ENCODE peak calls at places on chromosomes 1 and 21, in seven cellular contexts. One of them, this sample, is unnamed.

GRCh38 chr21:34072145-34073031 is 990 bp upstream of the MRPS6 start:
- DNase-seq in activated T-cell treated with anti-CD3 and anti-CD28 coated beads for 4 hours: no peak
- DNase-seq in activated naive CD4-positive, alpha-beta T cell: no peak
- DNase-seq in AG09309: no peak
- DNase-seq in SK-MEL-5: no peak
- DNase-seq in HCEC 1CT: no peak
- DNase-seq in activated CD4-positive, alpha-beta T cell treated with anti-CD3 and anti-CD28 coated beads, Interleukin-2, amount 50 U/mL, for 1 hour: no peak
- DNase-seq in this sample: no peak

GRCh38 chr1:77095231-77095630 is 124.0 kb downstream of the PIGK start:
- DNase-seq in HCEC 1CT: no peak
- DNase-seq in AG09309: no peak
- DNase-seq in activated CD4-positive, alpha-beta T cell treated with anti-CD3 and anti-CD28 coated beads, Interleukin-2, amount 50 U/mL, for 1 hour: no peak
- DNase-seq in activated naive CD4-positive, alpha-beta T cell: no peak
- DNase-seq in SK-MEL-5: no peak
- DNase-seq in activated T-cell treated with anti-CD3 and anti-CD28 coated beads for 4 hours: no peak
- DNase-seq in this sample: no peak

GRCh38 chr1:62508187-62508758 is 71.4 kb downstream of the USP1 start:
- DNase-seq in SK-MEL-5: peak
- DNase-seq in activated naive CD4-positive, alpha-beta T cell: no peak
- DNase-seq in activated CD4-positive, alpha-beta T cell treated with anti-CD3 and anti-CD28 coated beads, Interleukin-2, amount 50 U/mL, for 1 hour: no peak
- DNase-seq in activated T-cell treated with anti-CD3 and anti-CD28 coated beads for 4 hours: no peak
- DNase-seq in AG09309: peak
- DNase-seq in HCEC 1CT: peak
- DNase-seq in this sample: no peak

GRCh38 chr1:152842556-152842955 is at the start of gene LCE6A:
- DNase-seq in AG09309: no peak
- DNase-seq in activated naive CD4-positive, alpha-beta T cell: no peak
- DNase-seq in HCEC 1CT: no peak
- DNase-seq in SK-MEL-5: no peak
- DNase-seq in activated T-cell treated with anti-CD3 and anti-CD28 coated beads for 4 hours: no peak
- DNase-seq in activated CD4-positive, alpha-beta T cell treated with anti-CD3 and anti-CD28 coated beads, Interleukin-2, amount 50 U/mL, for 1 hour: no peak
- DNase-seq in this sample: no peak

GRCh38 chr1:153801786-153802697 is 26.8 kb downstream of the SLC27A3 start:
- DNase-seq in AG09309: no peak
- DNase-seq in activated CD4-positive, alpha-beta T cell treated with anti-CD3 and anti-CD28 coated beads, Interleukin-2, amount 50 U/mL, for 1 hour: no peak
- DNase-seq in HCEC 1CT: no peak
- DNase-seq in SK-MEL-5: no peak
- DNase-seq in activated naive CD4-positive, alpha-beta T cell: no peak
- DNase-seq in activated T-cell treated with anti-CD3 and anti-CD28 coated beads for 4 hours: no peak
- DNase-seq in this sample: no peak

GRCh38 chr1:222068101-222068500 is 326.2 kb upstream of the DUSP10 start:
- DNase-seq in activated T-cell treated with anti-CD3 and anti-CD28 coated beads for 4 hours: no peak
- DNase-seq in activated naive CD4-positive, alpha-beta T cell: no peak
- DNase-seq in HCEC 1CT: no peak
- DNase-seq in activated CD4-positive, alpha-beta T cell treated with anti-CD3 and anti-CD28 coated beads, Interleukin-2, amount 50 U/mL, for 1 hour: no peak
- DNase-seq in SK-MEL-5: no peak
- DNase-seq in AG09309: no peak
- DNase-seq in this sample: no peak

GRCh38 chr1:4847731-4848130 is 193.3 kb downstream of the AJAP1 start:
- DNase-seq in SK-MEL-5: no peak
- DNase-seq in HCEC 1CT: no peak
- DNase-seq in activated CD4-positive, alpha-beta T cell treated with anti-CD3 and anti-CD28 coated beads, Interleukin-2, amount 50 U/mL, for 1 hour: no peak
- DNase-seq in AG09309: no peak
- DNase-seq in activated naive CD4-positive, alpha-beta T cell: no peak
- DNase-seq in activated T-cell treated with anti-CD3 and anti-CD28 coated beads for 4 hours: no peak
- DNase-seq in this sample: no peak

GRCh38 chr1:228275435-228276342 is 67.8 kb downstream of the OBSCN start:
- DNase-seq in activated naive CD4-positive, alpha-beta T cell: peak
- DNase-seq in activated T-cell treated with anti-CD3 and anti-CD28 coated beads for 4 hours: peak
- DNase-seq in HCEC 1CT: peak
- DNase-seq in SK-MEL-5: no peak
- DNase-seq in AG09309: peak
- DNase-seq in activated CD4-positive, alpha-beta T cell treated with anti-CD3 and anti-CD28 coated beads, Interleukin-2, amount 50 U/mL, for 1 hour: peak
- DNase-seq in this sample: peak

GRCh38 chr21:42218836-42219605 is at the start of gene ABCG1:
- DNase-seq in HCEC 1CT: no peak
- DNase-seq in SK-MEL-5: no peak
- DNase-seq in activated CD4-positive, alpha-beta T cell treated with anti-CD3 and anti-CD28 coated beads, Interleukin-2, amount 50 U/mL, for 1 hour: peak
- DNase-seq in activated T-cell treated with anti-CD3 and anti-CD28 coated beads for 4 hours: no peak
- DNase-seq in activated naive CD4-positive, alpha-beta T cell: no peak
- DNase-seq in AG09309: no peak
- DNase-seq in this sample: peak

GRCh38 chr1:78375996-78376395 is 114.8 kb upstream of the PTGFR start:
- DNase-seq in AG09309: peak
- DNase-seq in activated CD4-positive, alpha-beta T cell treated with anti-CD3 and anti-CD28 coated beads, Interleukin-2, amount 50 U/mL, for 1 hour: no peak
- DNase-seq in HCEC 1CT: no peak
- DNase-seq in activated naive CD4-positive, alpha-beta T cell: no peak
- DNase-seq in SK-MEL-5: no peak
- DNase-seq in activated T-cell treated with anti-CD3 and anti-CD28 coated beads for 4 hours: no peak
- DNase-seq in this sample: no peak

GRCh38 chr1:228058981-228059535 is 23.4 kb upstream of the ARF1 start:
- DNase-seq in activated T-cell treated with anti-CD3 and anti-CD28 coated beads for 4 hours: peak
- DNase-seq in HCEC 1CT: no peak
- DNase-seq in SK-MEL-5: no peak
- DNase-seq in AG09309: no peak
- DNase-seq in activated CD4-positive, alpha-beta T cell treated with anti-CD3 and anti-CD28 coated beads, Interleukin-2, amount 50 U/mL, for 1 hour: peak
- DNase-seq in activated naive CD4-positive, alpha-beta T cell: no peak
- DNase-seq in this sample: peak

GRCh38 chr1:234611153-234611798 is 1.3 kb upstream of the IRF2BP2 start:
- DNase-seq in activated CD4-positive, alpha-beta T cell treated with anti-CD3 and anti-CD28 coated beads, Interleukin-2, amount 50 U/mL, for 1 hour: no peak
- DNase-seq in activated naive CD4-positive, alpha-beta T cell: no peak
- DNase-seq in activated T-cell treated with anti-CD3 and anti-CD28 coated beads for 4 hours: peak
- DNase-seq in SK-MEL-5: peak
- DNase-seq in AG09309: no peak
- DNase-seq in HCEC 1CT: peak
- DNase-seq in this sample: no peak

GRCh38 chr1:70896224-70896623 is 151.4 kb downstream of the PTGER3 start:
- DNase-seq in SK-MEL-5: peak
- DNase-seq in AG09309: no peak
- DNase-seq in HCEC 1CT: peak
- DNase-seq in activated naive CD4-positive, alpha-beta T cell: no peak
- DNase-seq in activated CD4-positive, alpha-beta T cell treated with anti-CD3 and anti-CD28 coated beads, Interleukin-2, amount 50 U/mL, for 1 hour: no peak
- DNase-seq in activated T-cell treated with anti-CD3 and anti-CD28 coated beads for 4 hours: no peak
- DNase-seq in this sample: no peak

GRCh38 chr1:66343569-66344325 is 190.2 kb upstream of the SGIP1 start:
- DNase-seq in activated T-cell treated with anti-CD3 and anti-CD28 coated beads for 4 hours: no peak
- DNase-seq in AG09309: no peak
- DNase-seq in activated naive CD4-positive, alpha-beta T cell: no peak
- DNase-seq in activated CD4-positive, alpha-beta T cell treated with anti-CD3 and anti-CD28 coated beads, Interleukin-2, amount 50 U/mL, for 1 hour: no peak
- DNase-seq in HCEC 1CT: no peak
- DNase-seq in SK-MEL-5: no peak
- DNase-seq in this sample: no peak

GRCh38 chr21:21182401-21182800 is 184.2 kb downstream of the NCAM2 start:
- DNase-seq in HCEC 1CT: no peak
- DNase-seq in SK-MEL-5: no peak
- DNase-seq in activated CD4-positive, alpha-beta T cell treated with anti-CD3 and anti-CD28 coated beads, Interleukin-2, amount 50 U/mL, for 1 hour: no peak
- DNase-seq in activated naive CD4-positive, alpha-beta T cell: no peak
- DNase-seq in activated T-cell treated with anti-CD3 and anti-CD28 coated beads for 4 hours: no peak
- DNase-seq in AG09309: no peak
- DNase-seq in this sample: no peak

GRCh38 chr1:159854101-159854692 is 8.3 kb downstream of the VSIG8 start:
- DNase-seq in activated CD4-positive, alpha-beta T cell treated with anti-CD3 and anti-CD28 coated beads, Interleukin-2, amount 50 U/mL, for 1 hour: no peak
- DNase-seq in HCEC 1CT: peak
- DNase-seq in SK-MEL-5: peak
- DNase-seq in activated naive CD4-positive, alpha-beta T cell: no peak
- DNase-seq in AG09309: no peak
- DNase-seq in activated T-cell treated with anti-CD3 and anti-CD28 coated beads for 4 hours: peak
- DNase-seq in this sample: no peak

GRCh38 chr1:33050221-33051076 is 13.8 kb upstream of the AK2 start:
- DNase-seq in HCEC 1CT: peak
- DNase-seq in activated T-cell treated with anti-CD3 and anti-CD28 coated beads for 4 hours: no peak
- DNase-seq in SK-MEL-5: peak
- DNase-seq in activated CD4-positive, alpha-beta T cell treated with anti-CD3 and anti-CD28 coated beads, Interleukin-2, amount 50 U/mL, for 1 hour: no peak
- DNase-seq in activated naive CD4-positive, alpha-beta T cell: no peak
- DNase-seq in AG09309: peak
- DNase-seq in this sample: no peak

GRCh38 chr1:7680791-7681165 is 90.3 kb upstream of the VAMP3 start:
- DNase-seq in HCEC 1CT: no peak
- DNase-seq in AG09309: no peak
- DNase-seq in activated T-cell treated with anti-CD3 and anti-CD28 coated beads for 4 hours: no peak
- DNase-seq in SK-MEL-5: no peak
- DNase-seq in activated CD4-positive, alpha-beta T cell treated with anti-CD3 and anti-CD28 coated beads, Interleukin-2, amount 50 U/mL, for 1 hour: peak
- DNase-seq in activated naive CD4-positive, alpha-beta T cell: no peak
- DNase-seq in this sample: no peak

GRCh38 chr21:45041351-45041805 is 33.0 kb upstream of the ADARB1 start:
- DNase-seq in activated CD4-positive, alpha-beta T cell treated with anti-CD3 and anti-CD28 coated beads, Interleukin-2, amount 50 U/mL, for 1 hour: no peak
- DNase-seq in AG09309: peak
- DNase-seq in activated naive CD4-positive, alpha-beta T cell: no peak
- DNase-seq in SK-MEL-5: no peak
- DNase-seq in activated T-cell treated with anti-CD3 and anti-CD28 coated beads for 4 hours: no peak
- DNase-seq in HCEC 1CT: peak
- DNase-seq in this sample: no peak

GRCh38 chr21:22631066-22631465 is 1632.9 kb downstream of the NCAM2 start:
- DNase-seq in SK-MEL-5: no peak
- DNase-seq in activated T-cell treated with anti-CD3 and anti-CD28 coated beads for 4 hours: no peak
- DNase-seq in activated naive CD4-positive, alpha-beta T cell: no peak
- DNase-seq in activated CD4-positive, alpha-beta T cell treated with anti-CD3 and anti-CD28 coated beads, Interleukin-2, amount 50 U/mL, for 1 hour: no peak
- DNase-seq in AG09309: no peak
- DNase-seq in HCEC 1CT: no peak
- DNase-seq in this sample: no peak

GRCh38 chr1:67710417-67710816 is 25.4 kb downstream of the GADD45A start:
- DNase-seq in activated naive CD4-positive, alpha-beta T cell: no peak
- DNase-seq in AG09309: no peak
- DNase-seq in activated T-cell treated with anti-CD3 and anti-CD28 coated beads for 4 hours: no peak
- DNase-seq in SK-MEL-5: no peak
- DNase-seq in HCEC 1CT: peak
- DNase-seq in activated CD4-positive, alpha-beta T cell treated with anti-CD3 and anti-CD28 coated beads, Interleukin-2, amount 50 U/mL, for 1 hour: no peak
- DNase-seq in this sample: no peak

GRCh38 chr21:36542312-36543101 is 62.6 kb upstream of the CLDN14 start:
- DNase-seq in SK-MEL-5: no peak
- DNase-seq in activated T-cell treated with anti-CD3 and anti-CD28 coated beads for 4 hours: no peak
- DNase-seq in HCEC 1CT: no peak
- DNase-seq in AG09309: no peak
- DNase-seq in activated CD4-positive, alpha-beta T cell treated with anti-CD3 and anti-CD28 coated beads, Interleukin-2, amount 50 U/mL, for 1 hour: no peak
- DNase-seq in activated naive CD4-positive, alpha-beta T cell: no peak
- DNase-seq in this sample: no peak

GRCh38 chr1:155934933-155935590 is 849 bp upstream of the KHDC4 start:
- DNase-seq in activated T-cell treated with anti-CD3 and anti-CD28 coated beads for 4 hours: no peak
- DNase-seq in HCEC 1CT: no peak
- DNase-seq in AG09309: no peak
- DNase-seq in activated naive CD4-positive, alpha-beta T cell: no peak
- DNase-seq in activated CD4-positive, alpha-beta T cell treated with anti-CD3 and anti-CD28 coated beads, Interleukin-2, amount 50 U/mL, for 1 hour: no peak
- DNase-seq in SK-MEL-5: no peak
- DNase-seq in this sample: no peak

GRCh38 chr1:25001125-25001915 is 71.2 kb upstream of the RUNX3 start:
- DNase-seq in activated naive CD4-positive, alpha-beta T cell: no peak
- DNase-seq in AG09309: no peak
- DNase-seq in activated CD4-positive, alpha-beta T cell treated with anti-CD3 and anti-CD28 coated beads, Interleukin-2, amount 50 U/mL, for 1 hour: no peak
- DNase-seq in activated T-cell treated with anti-CD3 and anti-CD28 coated beads for 4 hours: no peak
- DNase-seq in HCEC 1CT: no peak
- DNase-seq in SK-MEL-5: no peak
- DNase-seq in this sample: no peak

GRCh38 chr1:49630156-49630555 is 393.6 kb downstream of the AGBL4 start:
- DNase-seq in activated naive CD4-positive, alpha-beta T cell: no peak
- DNase-seq in AG09309: no peak
- DNase-seq in HCEC 1CT: no peak
- DNase-seq in activated CD4-positive, alpha-beta T cell treated with anti-CD3 and anti-CD28 coated beads, Interleukin-2, amount 50 U/mL, for 1 hour: no peak
- DNase-seq in activated T-cell treated with anti-CD3 and anti-CD28 coated beads for 4 hours: no peak
- DNase-seq in SK-MEL-5: no peak
- DNase-seq in this sample: no peak

GRCh38 chr1:89996415-89997110 is 1.7 kb downstream of the ZNF326 start:
- DNase-seq in HCEC 1CT: no peak
- DNase-seq in activated T-cell treated with anti-CD3 and anti-CD28 coated beads for 4 hours: no peak
- DNase-seq in activated naive CD4-positive, alpha-beta T cell: no peak
- DNase-seq in activated CD4-positive, alpha-beta T cell treated with anti-CD3 and anti-CD28 coated beads, Interleukin-2, amount 50 U/mL, for 1 hour: no peak
- DNase-seq in SK-MEL-5: no peak
- DNase-seq in AG09309: no peak
- DNase-seq in this sample: no peak

GRCh38 chr21:35222541-35222941 is 173.4 kb upstream of the RUNX1 start:
- DNase-seq in SK-MEL-5: no peak
- DNase-seq in activated CD4-positive, alpha-beta T cell treated with anti-CD3 and anti-CD28 coated beads, Interleukin-2, amount 50 U/mL, for 1 hour: no peak
- DNase-seq in HCEC 1CT: no peak
- DNase-seq in activated T-cell treated with anti-CD3 and anti-CD28 coated beads for 4 hours: no peak
- DNase-seq in activated naive CD4-positive, alpha-beta T cell: no peak
- DNase-seq in AG09309: no peak
- DNase-seq in this sample: no peak

GRCh38 chr1:222653178-222653827 is 35.4 kb downstream of the MIA3 start:
- DNase-seq in activated T-cell treated with anti-CD3 and anti-CD28 coated beads for 4 hours: no peak
- DNase-seq in AG09309: no peak
- DNase-seq in HCEC 1CT: no peak
- DNase-seq in SK-MEL-5: no peak
- DNase-seq in activated naive CD4-positive, alpha-beta T cell: no peak
- DNase-seq in activated CD4-positive, alpha-beta T cell treated with anti-CD3 and anti-CD28 coated beads, Interleukin-2, amount 50 U/mL, for 1 hour: no peak
- DNase-seq in this sample: no peak

GRCh38 chr1:198258491-198258890 is 101.7 kb downstream of the NEK7 start:
- DNase-seq in SK-MEL-5: no peak
- DNase-seq in AG09309: peak
- DNase-seq in activated T-cell treated with anti-CD3 and anti-CD28 coated beads for 4 hours: no peak
- DNase-seq in HCEC 1CT: peak
- DNase-seq in activated CD4-positive, alpha-beta T cell treated with anti-CD3 and anti-CD28 coated beads, Interleukin-2, amount 50 U/mL, for 1 hour: no peak
- DNase-seq in activated naive CD4-positive, alpha-beta T cell: no peak
- DNase-seq in this sample: no peak

GRCh38 chr1:205961970-205962820 is 18.9 kb upstream of the SLC26A9 start:
- DNase-seq in SK-MEL-5: no peak
- DNase-seq in AG09309: no peak
- DNase-seq in activated naive CD4-positive, alpha-beta T cell: no peak
- DNase-seq in activated CD4-positive, alpha-beta T cell treated with anti-CD3 and anti-CD28 coated beads, Interleukin-2, amount 50 U/mL, for 1 hour: no peak
- DNase-seq in activated T-cell treated with anti-CD3 and anti-CD28 coated beads for 4 hours: no peak
- DNase-seq in HCEC 1CT: no peak
- DNase-seq in this sample: no peak

GRCh38 chr21:31873696-31874599 is 1.1 kb downstream of the HUNK start:
- DNase-seq in activated naive CD4-positive, alpha-beta T cell: peak
- DNase-seq in HCEC 1CT: no peak
- DNase-seq in activated CD4-positive, alpha-beta T cell treated with anti-CD3 and anti-CD28 coated beads, Interleukin-2, amount 50 U/mL, for 1 hour: peak
- DNase-seq in activated T-cell treated with anti-CD3 and anti-CD28 coated beads for 4 hours: peak
- DNase-seq in SK-MEL-5: peak
- DNase-seq in AG09309: no peak
- DNase-seq in this sample: no peak

GRCh38 chr1:21174638-21175323 is 1.9 kb downstream of the EIF4G3 start:
- DNase-seq in SK-MEL-5: no peak
- DNase-seq in activated T-cell treated with anti-CD3 and anti-CD28 coated beads for 4 hours: no peak
- DNase-seq in HCEC 1CT: peak
- DNase-seq in AG09309: no peak
- DNase-seq in activated naive CD4-positive, alpha-beta T cell: no peak
- DNase-seq in activated CD4-positive, alpha-beta T cell treated with anti-CD3 and anti-CD28 coated beads, Interleukin-2, amount 50 U/mL, for 1 hour: no peak
- DNase-seq in this sample: no peak